ENCODE peak calls at places on chromosomes 5 and 9, in eight cellular contexts. K, L, Q, S, W, I, Z and M are unnamed samples.

GRCh38 chr5:34007116-34007674 is 655 bp downstream of the AMACR start:
- DNase-seq in K (no peak), L (no peak), Q (peak), S (no peak), W (no peak), I (peak), Z (no peak), M (no peak)

GRCh38 chr9:13688990-13689600 is 409.6 kb upstream of the MPDZ start:
- DNase-seq in K (no peak), L (no peak), Q (peak), S (peak), W (no peak), I (no peak), Z (no peak), M (peak)

GRCh38 chr5:172418847-172419810 is 35.2 kb downstream of the SH3PXD2B start:
- DNase-seq in K (no peak), L (no peak), Q (no peak), S (no peak), W (no peak), I (peak), Z (no peak), M (no peak)

GRCh38 chr5:177300236-177300880 is 3.2 kb downstream of the RAB24 start:
- DNase-seq in K (no peak), L (no peak), Q (peak), S (peak), W (no peak), I (no peak), Z (peak), M (peak)

GRCh38 chr5:91256142-91256524 is 127.0 kb downstream of the ARRDC3 start:
- DNase-seq in K (no peak), L (no peak), Q (no peak), S (no peak), W (no peak), I (no peak), Z (no peak), M (no peak)

GRCh38 chr9:112867275-112867991 is 23.2 kb downstream of the SLC46A2 start:
- DNase-seq in K (peak), L (no peak), Q (peak), S (peak), W (peak), I (no peak), Z (no peak), M (no peak)

GRCh38 chr9:126510564-126510963 is 103.2 kb upstream of the LMX1B start:
- DNase-seq in K (no peak), L (no peak), Q (no peak), S (no peak), W (no peak), I (no peak), Z (no peak), M (no peak)

GRCh38 chr9:73680831-73681230 is 529.2 kb downstream of the ANXA1 start:
- DNase-seq in K (no peak), L (no peak), Q (no peak), S (no peak), W (no peak), I (no peak), Z (no peak), M (no peak)

GRCh38 chr5:15643731-15644130 is 143.8 kb downstream of the FBXL7 start:
- DNase-seq in K (no peak), L (no peak), Q (no peak), S (no peak), W (no peak), I (no peak), Z (no peak), M (no peak)

GRCh38 chr9:134957165-134957944 is 39.6 kb upstream of the FCN1 start:
- DNase-seq in K (no peak), L (no peak), Q (no peak), S (no peak), W (no peak), I (no peak), Z (no peak), M (no peak)

GRCh38 chr5:102886586-102886985 is 131.5 kb downstream of the PAM start:
- DNase-seq in K (no peak), L (no peak), Q (no peak), S (no peak), W (no peak), I (no peak), Z (no peak), M (no peak)

GRCh38 chr5:10789726-10790125 is 28.7 kb upstream of the DAP start:
- DNase-seq in K (no peak), L (no peak), Q (no peak), S (no peak), W (no peak), I (no peak), Z (no peak), M (no peak)

GRCh38 chr5:173472164-173472563 is 143.9 kb upstream of the STC2 start:
- DNase-seq in K (peak), L (no peak), Q (no peak), S (no peak), W (peak), I (no peak), Z (no peak), M (peak)

GRCh38 chr9:117080996-117081395 is 333.9 kb downstream of the ASTN2 start:
- DNase-seq in K (no peak), L (peak), Q (peak), S (no peak), W (no peak), I (peak), Z (no peak), M (no peak)

GRCh38 chr5:6950872-6951271 is 237.6 kb downstream of the TENT4A start:
- DNase-seq in K (no peak), L (no peak), Q (peak), S (no peak), W (no peak), I (no peak), Z (no peak), M (no peak)

GRCh38 chr9:16501098-16501663 is 369.3 kb downstream of the BNC2 start:
- DNase-seq in K (no peak), L (no peak), Q (no peak), S (no peak), W (no peak), I (no peak), Z (no peak), M (peak)

GRCh38 chr9:134735441-134736175 is 94.0 kb downstream of the COL5A1 start:
- DNase-seq in K (no peak), L (no peak), Q (no peak), S (no peak), W (no peak), I (peak), Z (no peak), M (no peak)

GRCh38 chr9:95129651-95130291 is 187.7 kb downstream of the FANCC start:
- DNase-seq in K (no peak), L (no peak), Q (no peak), S (no peak), W (peak), I (no peak), Z (no peak), M (no peak)
- TF ChIP-seq POLR2AphosphoS5 in K (no peak), L (no peak), Q (no peak), S (no peak), W (no peak), I (no peak), Z (no peak), M (no peak)

GRCh38 chr9:93427655-93428379 is 23.7 kb upstream of the FAM120A start:
- DNase-seq in K (no peak), L (no peak), Q (peak), S (peak), W (peak), I (no peak), Z (no peak), M (no peak)
- TF ChIP-seq CTCF in K (peak), L (peak), Q (peak), S (peak), W (peak), I (peak), Z (peak), M (peak)

GRCh38 chr5:1921711-1922110 is 39.0 kb upstream of the IRX4 start:
- DNase-seq in K (no peak), L (no peak), Q (no peak), S (no peak), W (no peak), I (no peak), Z (no peak), M (no peak)

GRCh38 chr5:1925111-1926070 is 42.7 kb upstream of the IRX4 start:
- DNase-seq in K (no peak), L (no peak), Q (no peak), S (no peak), W (no peak), I (no peak), Z (no peak), M (no peak)

GRCh38 chr5:1923766-1924165 is 41.0 kb upstream of the IRX4 start:
- DNase-seq in K (no peak), L (no peak), Q (no peak), S (no peak), W (no peak), I (no peak), Z (no peak), M (no peak)

GRCh38 chr5:1926071-1926440 is 43.3 kb upstream of the IRX4 start:
- DNase-seq in K (no peak), L (no peak), Q (no peak), S (no peak), W (no peak), I (no peak), Z (no peak), M (no peak)

GRCh38 chr5:1923341-1923740 is 40.6 kb upstream of the IRX4 start:
- DNase-seq in K (no peak), L (no peak), Q (no peak), S (no peak), W (no peak), I (no peak), Z (no peak), M (no peak)
- H3K4me2 ChIP-seq in K (no peak), L (no peak), Q (no peak), S (no peak), W (no peak), I (no peak), Z (no peak), M (no peak)

GRCh38 chr9:130780865-130781504 is 54.1 kb upstream of the ABL1 start:
- DNase-seq in K (no peak), L (no peak), Q (no peak), S (no peak), W (no peak), I (no peak), Z (no peak), M (no peak)

GRCh38 chr9:130780415-130780814 is 54.6 kb upstream of the ABL1 start:
- DNase-seq in K (no peak), L (no peak), Q (no peak), S (no peak), W (no peak), I (no peak), Z (no peak), M (no peak)

GRCh38 chr9:130775336-130775991 is 59.6 kb upstream of the ABL1 start:
- DNase-seq in K (no peak), L (no peak), Q (no peak), S (no peak), W (no peak), I (no peak), Z (no peak), M (no peak)

GRCh38 chr9:130782883-130783537 is 52.0 kb upstream of the ABL1 start:
- DNase-seq in K (no peak), L (no peak), Q (no peak), S (no peak), W (no peak), I (no peak), Z (no peak), M (no peak)

GRCh38 chr9:130779153-130779855 is 55.8 kb upstream of the ABL1 start:
- DNase-seq in K (no peak), L (no peak), Q (no peak), S (no peak), W (no peak), I (no peak), Z (no peak), M (no peak)
- TF ChIP-seq POLR2AphosphoS5 in K (no peak), L (no peak), Q (no peak), S (no peak), W (no peak), I (no peak), Z (no peak), M (no peak)